ENCODE peak calls at places on chromosomes 6 and 20, in four cellular contexts. K is HCT116, P is MM.1S, I is hepatocyte. D is an unnamed sample.

GRCh38 chr6:53322188-53323029 is 26.3 kb downstream of the ELOVL5 start:
- DNase-seq in I (no peak), P (no peak), K (no peak), D (no peak)

GRCh38 chr6:168043193-168043847 is 35.7 kb downstream of the FRMD1 start:
- DNase-seq in I (no peak), P (no peak), K (no peak), D (no peak)

GRCh38 chr6:150026976-150027805 is 1.9 kb upstream of the RAET1L start:
- DNase-seq in K (no peak), P (no peak), I (no peak), D (no peak)

GRCh38 chr20:44141873-44142272 is 45.1 kb downstream of the JPH2 start:
- DNase-seq in P (no peak), I (no peak), K (no peak), D (no peak)

GRCh38 chr6:17397764-17398194 is 4.4 kb downstream of the CAP2 start:
- DNase-seq in K (no peak), I (no peak), P (no peak), D (no peak)

GRCh38 chr6:93008385-93008784 is 411.0 kb downstream of the EPHA7 start:
- DNase-seq in P (no peak), K (no peak), I (no peak), D (no peak)

GRCh38 chr6:143061597-143062385 is 1.1 kb downstream of the AIG1 start:
- DNase-seq in K (no peak), I (peak; percentile 19), P (no peak), D (no peak)

GRCh38 chr6:77362055-77362454 is 101.2 kb downstream of the HTR1B start:
- DNase-seq in P (no peak), K (no peak), I (no peak), D (no peak)

GRCh38 chr20:24959591-24960301 is 10.7 kb downstream of the CST7 start:
- DNase-seq in P (no peak), K (no peak), I (no peak), D (no peak)

GRCh38 chr6:162058281-162058875 is 669.2 kb downstream of the PRKN start:
- DNase-seq in K (peak; percentile 93), I (peak; percentile 82), P (no peak), D (no peak)

GRCh38 chr6:36677753-36678487 is 594 bp upstream of the CDKN1A start:
- DNase-seq in P (no peak), I (peak; percentile 44), K (no peak), D (no peak)

GRCh38 chr6:44504321-44504761 is 116.8 kb downstream of the CDC5L start:
- DNase-seq in P (no peak), I (no peak), K (no peak), D (no peak)

GRCh38 chr6:44507014-44507413 is 119.5 kb downstream of the CDC5L start:
- DNase-seq in P (no peak), I (no peak), K (no peak), D (no peak)

GRCh38 chr6:44505751-44506150 is 118.2 kb downstream of the CDC5L start:
- DNase-seq in P (no peak), K (no peak), I (no peak), D (no peak)

GRCh38 chr6:44500074-44500473 is 112.6 kb downstream of the CDC5L start:
- DNase-seq in K (no peak), I (no peak), P (no peak), D (no peak)

DNA sequence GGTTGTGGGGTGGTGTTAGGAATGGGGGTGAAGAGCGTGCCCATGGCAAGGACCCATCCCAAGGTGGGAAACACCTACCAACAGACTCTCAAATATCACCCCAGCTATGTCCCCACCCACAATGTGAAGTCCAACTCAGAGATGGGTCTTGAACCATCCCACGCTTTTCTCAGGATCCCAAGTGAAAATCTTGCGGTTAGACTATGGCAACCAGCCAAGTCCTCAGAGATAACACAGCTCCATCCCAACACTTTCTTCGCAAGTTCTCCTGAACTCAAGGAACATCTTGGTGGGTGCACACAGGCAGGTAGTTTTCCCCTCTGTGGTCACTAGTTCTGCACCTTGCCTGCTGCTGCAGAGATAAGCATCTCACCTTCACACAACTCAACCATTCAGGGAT is 116.0 kb downstream of the CDC5L start:
- DNase-seq in I (no peak), K (no peak), P (no peak), D (no peak)
- H3K9me2 ChIP-seq in I (no peaks in the 10 kb centered on the region), K (no peaks in the 10 kb centered on the region), P (no peaks in the 10 kb centered on the region), D (no peaks in the 10 kb centered on the region)

GRCh38 chr20:58890073-58890453 is 37.5 kb downstream of the GNAS start:
- DNase-seq in I (no peak), P (no peak), K (no peak), D (peak; percentile 17)

GRCh38 chr20:58886546-58886945 is 34.0 kb downstream of the GNAS start:
- DNase-seq in P (peak; percentile 65), I (no peak), K (no peak), D (no peak)

GRCh38 chr20:58888521-58889333 is 36.2 kb downstream of the GNAS start:
- DNase-seq in K (no peak), P (peak; percentile 82), I (peak; percentile 94), D (peak; percentile 88)

GRCh38 chr20:58889334-58890072 is 37.0 kb downstream of the GNAS start:
- DNase-seq in I (peak; percentile 37), K (no peak), P (no peak), D (peak; percentile 34)

DNA sequence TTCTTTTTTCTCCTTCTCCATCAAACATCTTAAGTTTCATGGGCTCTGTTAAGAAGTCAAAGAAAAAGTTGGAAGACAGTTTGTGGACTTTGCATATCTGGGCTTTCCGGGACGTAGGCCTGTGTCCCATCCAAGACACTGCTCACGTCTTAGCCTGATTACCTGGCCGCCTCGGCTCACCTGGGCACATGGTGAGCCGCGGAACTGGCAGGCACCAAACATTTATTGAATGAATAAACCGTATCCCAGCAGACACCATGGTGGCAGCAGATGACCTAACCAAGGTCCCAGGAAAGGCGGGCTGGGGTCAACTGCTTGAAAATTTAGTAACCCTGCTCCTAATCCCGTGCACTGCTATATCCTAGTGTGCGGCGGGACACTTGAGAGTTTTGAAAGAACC is 35.6 kb downstream of the GNAS start:
- DNase-seq in P (no peak), I (no peak), K (no peak), D (no peak)
- H3K9me2 ChIP-seq in P (no peaks in the 10 kb centered on the region), I (no peaks in the 10 kb centered on the region), K (no peaks in the 10 kb centered on the region), D (no peaks in the 10 kb centered on the region)

DNA sequence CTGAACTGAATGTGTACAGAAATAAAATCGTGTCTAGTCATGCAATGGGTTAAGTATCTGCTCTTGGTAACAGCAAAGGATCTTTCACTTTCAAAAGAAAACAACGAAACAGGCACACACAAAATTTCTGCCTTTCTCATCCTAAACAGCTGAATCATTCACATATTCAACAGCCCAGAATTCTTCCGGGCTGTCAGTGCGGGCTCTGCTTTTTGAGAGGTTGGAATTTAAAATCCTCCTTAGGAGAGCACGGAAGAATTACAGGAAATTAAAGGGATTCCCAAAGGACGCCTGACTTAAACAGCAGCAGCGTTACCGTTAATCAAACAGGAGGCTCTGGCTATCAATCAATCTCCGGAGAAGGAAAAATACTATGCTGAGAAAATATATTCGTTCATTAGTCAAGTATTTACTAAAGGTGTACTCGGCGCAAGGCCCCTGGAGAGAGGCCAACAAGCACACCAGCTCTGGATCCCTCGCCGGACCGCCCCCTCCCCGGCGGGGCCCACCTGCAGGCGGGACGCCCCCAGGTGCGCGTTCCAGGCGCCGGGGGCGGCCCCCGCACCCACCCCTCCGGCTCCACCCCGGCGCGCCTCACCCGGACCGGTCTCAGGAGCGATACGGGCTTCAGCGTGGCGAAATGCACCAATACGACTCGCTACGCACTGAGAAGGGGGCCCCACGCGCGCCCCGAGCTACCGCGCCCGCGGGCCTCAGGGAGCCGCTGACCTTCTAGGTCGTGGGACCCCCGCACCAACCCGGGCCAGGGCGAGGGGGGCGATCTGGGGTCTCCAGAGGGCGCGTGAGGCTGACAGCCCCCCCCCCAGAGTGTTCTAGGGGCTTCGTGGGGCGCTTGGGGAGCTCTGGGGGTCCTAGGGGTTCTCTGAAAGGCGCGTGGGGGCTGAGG is 1.0 kb downstream of the NAPB start:
- DNase-seq in I (peak; percentile 71), P (peak; percentile 53), K (no peak), D (peak; percentile 45)
- H3K9me2 ChIP-seq in I (no peaks in the 10 kb centered on the region), P (no peaks in the 10 kb centered on the region), K (no peaks in the 10 kb centered on the region), D (no peaks in the 10 kb centered on the region)

DNA sequence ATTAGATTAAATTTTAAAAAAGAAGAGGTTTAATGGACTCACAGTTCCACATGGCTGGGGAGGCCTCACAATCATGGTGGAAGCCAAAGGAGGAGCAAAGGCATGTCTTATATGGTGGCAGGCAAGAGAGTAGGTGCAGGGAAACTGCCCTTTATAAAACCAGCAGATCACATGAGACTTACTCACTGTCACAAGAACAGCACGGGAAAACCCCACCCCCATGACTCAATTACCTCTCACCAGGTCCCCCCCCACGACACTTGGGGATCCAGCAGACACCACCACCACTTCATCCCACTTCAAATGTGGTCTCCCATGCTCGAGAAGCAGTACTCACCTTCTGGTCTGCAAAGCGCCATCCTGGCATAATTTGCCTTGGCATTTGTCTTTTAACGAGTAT is 24.6 kb downstream of the MTFR2 start:
- DNase-seq in K (no peak), I (peak; percentile 19), P (no peak), D (no peak)
- H3K9me2 ChIP-seq in K (no peaks in the 10 kb centered on the region), I (no peaks in the 10 kb centered on the region), P (no peaks in the 10 kb centered on the region), D (no peaks in the 10 kb centered on the region)

GRCh38 chr6:169121013-169121412 is 132.6 kb downstream of the THBS2 start:
- DNase-seq in K (no peak), P (no peak), I (no peak), D (no peak)

GRCh38 chr6:169117663-169118062 is 136.0 kb downstream of the THBS2 start:
- DNase-seq in P (no peak), I (no peak), K (no peak), D (no peak)

GRCh38 chr6:169115632-169116031 is 138.0 kb downstream of the THBS2 start:
- DNase-seq in P (no peak), I (no peak), K (no peak), D (no peak)

GRCh38 chr6:169119669-169120068 is 134.0 kb downstream of the THBS2 start:
- DNase-seq in I (no peak), K (no peak), P (no peak), D (no peak)

DNA sequence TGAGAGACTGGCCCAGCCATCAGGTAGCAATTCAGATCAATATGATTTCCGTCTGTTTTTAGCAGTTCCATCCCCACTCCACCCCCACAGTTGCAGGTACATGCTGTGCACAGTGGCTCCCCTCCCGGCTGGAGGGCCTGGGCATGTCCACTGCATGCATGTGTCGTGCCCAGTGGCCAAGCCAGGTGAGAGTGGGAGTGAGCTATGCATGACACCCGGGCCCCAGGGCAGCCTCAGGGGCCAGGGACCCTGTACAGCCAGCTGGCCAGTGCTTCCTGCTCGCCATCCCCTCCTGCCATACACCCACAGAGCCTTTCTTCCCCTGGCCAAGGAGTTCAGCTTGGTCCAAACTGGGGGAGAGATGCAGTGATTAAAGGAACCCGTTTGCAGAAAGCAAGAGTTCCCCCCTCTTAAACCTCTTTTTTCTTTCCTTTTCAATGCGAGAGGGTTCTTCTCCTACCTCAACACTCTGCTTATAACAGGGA is 135.3 kb downstream of the THBS2 start:
- DNase-seq in K (no peak), I (no peak), P (no peak), D (no peak)
- H3K9me2 ChIP-seq in K (no peaks in the 10 kb centered on the region), I (no peaks in the 10 kb centered on the region), P (no peaks in the 10 kb centered on the region), D (no peaks in the 10 kb centered on the region)

GRCh38 chr6:169789146-169789943 is 37.9 kb downstream of the ERMARD start:
- DNase-seq in P (no peak), I (no peak), K (no peak), D (no peak)
- H3K9me2 ChIP-seq in P (no peaks in the 10 kb centered on the region), I (no peaks in the 10 kb centered on the region), K (no peaks in the 10 kb centered on the region), D (no peaks in the 10 kb centered on the region)

D was measured in OCI-LY7.